ENCODE peak calls at places on chromosomes 12 and 14, in seven cellular contexts. I is caudate nucleus; T is ELR; G is hepatocyte; F is adipocyte; Z is stimulated activated naive B cell treated with anti-CD40 and anti-IgM and Interleukin-4, amounts not matched to agents 10 μg/mL and 1 μg/mL and 100 μg/mL, for 72 hours; J is GM10248. A is an unnamed sample.

GRCh38 chr12:82593901-82594396 is 92.8 kb upstream of the TMTC2 start:
- DNase-seq in Z (no peak), J (peak), F (no peak), T (no peak), G (no peak), I (no peak), A (peak)

GRCh38 chr12:14664434-14665023 is 31.9 kb downstream of the GUCY2C start:
- DNase-seq in I (no peak), T (peak), J (peak), F (peak), Z (no peak), G (peak), A (no peak)

GRCh38 chr14:22602853-22603252 is 4.8 kb downstream of the ABHD4 start:
- DNase-seq in Z (no peak), J (no peak), T (peak), F (no peak), G (no peak), I (no peak), A (no peak)

GRCh38 chr14:84770030-84770429 is 759.9 kb upstream of the FLRT2 start:
- DNase-seq in J (no peak), Z (no peak), G (no peak), I (no peak), T (peak), F (peak), A (no peak)

GRCh38 chr12:4269279-4269991 is 4.1 kb upstream of the CCND2 start:
- DNase-seq in F (peak), I (peak), J (peak), G (peak), Z (peak), T (no peak), A (no peak)

GRCh38 chr14:68576496-68577244 is 216.2 kb downstream of the ZFP36L1 start:
- DNase-seq in Z (no peak), T (peak), F (peak), G (peak), J (no peak), I (no peak), A (no peak)

GRCh38 chr12:27123642-27124041 is 41.3 kb upstream of the C12orf71 start:
- DNase-seq in J (peak), I (no peak), Z (no peak), F (no peak), G (no peak), T (peak), A (no peak)

GRCh38 chr12:58378038-58378437 is 436.7 kb downstream of the ATP23 start:
- DNase-seq in J (no peak), Z (no peak), I (no peak), F (peak), G (no peak), T (no peak), A (no peak)

GRCh38 chr12:52862023-52862422 is 13.2 kb upstream of the KRT78 start:
- DNase-seq in T (no peak), F (no peak), J (no peak), I (no peak), Z (no peak), G (no peak), A (no peak)

GRCh38 chr12:64273527-64274403 is 51.7 kb upstream of the KICS2 start:
- DNase-seq in T (peak), G (peak), J (peak), F (peak), Z (no peak), I (no peak), A (no peak)

GRCh38 chr14:79043194-79043889 is 873.2 kb downstream of the NRXN3 start:
- DNase-seq in J (no peak), G (no peak), F (no peak), Z (no peak), T (no peak), I (no peak), A (no peak)

GRCh38 chr12:128365831-128366231 is 98.9 kb downstream of the TMEM132C start:
- DNase-seq in I (peak), F (peak), G (peak), J (no peak), Z (no peak), T (no peak), A (no peak)

GRCh38 chr14:58428011-58428807 is 690 bp downstream of the KIAA0586 start:
- DNase-seq in Z (no peak), J (no peak), I (no peak), G (peak), F (peak), T (peak), A (no peak)

GRCh38 chr12:50505386-50505827 is 622 bp downstream of the DIP2B start:
- DNase-seq in Z (peak), J (peak), I (peak), G (peak), T (peak), F (peak), A (no peak)

GRCh38 chr12:68227356-68227755 is 1.7 kb upstream of the IL26 start:
- DNase-seq in F (no peak), I (no peak), T (no peak), Z (no peak), G (no peak), J (no peak), A (no peak)

GRCh38 chr12:5967645-5968415 is 22.8 kb upstream of the ANO2 start:
- DNase-seq in Z (no peak), I (no peak), J (no peak), F (no peak), G (no peak), T (no peak), A (no peak)

GRCh38 chr12:132560831-132561783 is 49.3 kb downstream of the LRCOL1 start:
- DNase-seq in Z (peak), T (peak), J (peak), G (peak), F (peak), I (no peak), A (peak)

GRCh38 chr12:93029091-93029490 is 100.0 kb upstream of the EEA1 start:
- DNase-seq in T (no peak), I (no peak), Z (no peak), F (no peak), J (no peak), G (no peak), A (no peak)

GRCh38 chr12:32450768-32451167 is 51.4 kb downstream of the FGD4 start:
- DNase-seq in I (no peak), T (no peak), F (no peak), J (no peak), G (no peak), Z (no peak), A (no peak)

GRCh38 chr14:88026890-88027289 is 22.0 kb downstream of the GPR65 start:
- DNase-seq in Z (no peak), F (no peak), I (no peak), T (no peak), J (no peak), G (no peak), A (no peak)

GRCh38 chr12:32918890-32919791 is 22.6 kb upstream of the PKP2 start:
- DNase-seq in G (peak), Z (no peak), F (peak), T (peak), J (peak), I (no peak), A (no peak)

GRCh38 chr14:74251546-74252030 is 12.3 kb downstream of the VSX2 start:
- DNase-seq in T (peak), Z (peak), I (peak), J (peak), F (peak), G (peak), A (peak)

GRCh38 chr14:92463141-92463540 is 50.4 kb upstream of the RIN3 start:
- DNase-seq in G (no peak), J (no peak), I (no peak), T (no peak), Z (no peak), F (no peak), A (no peak)

GRCh38 chr14:22824711-22825359 is 4.9 kb upstream of the MRPL52 start:
- DNase-seq in F (peak), G (peak), J (no peak), I (no peak), Z (no peak), T (peak), A (no peak)

GRCh38 chr12:90036641-90037040 is 328.0 kb upstream of the ATP2B1 start:
- DNase-seq in F (no peak), T (peak), G (no peak), Z (no peak), J (no peak), I (no peak), A (no peak)

GRCh38 chr12:65334534-65334933 is 56.1 kb downstream of the MSRB3 start:
- DNase-seq in G (no peak), Z (no peak), I (no peak), F (peak), T (no peak), J (no peak), A (no peak)

GRCh38 chr12:101885912-101886561 is 8.7 kb downstream of the DRAM1 start:
- DNase-seq in Z (no peak), G (no peak), J (no peak), T (no peak), I (no peak), F (no peak), A (no peak)

A was measured in GM12878.